ENCODE peak calls at places on chromosome 20, in five cellular contexts. U is AG09309; T is stimulated activated CD8-positive, alpha-beta memory T cell treated with anti-CD3 and anti-CD28 coated beads, Interleukin-7, amount 100 ng/mL, for 1 hour; A is NCI-H345; J is stimulated activated effector memory CD8-positive, alpha-beta T cell treated with anti-CD3 and anti-CD28 coated beads, Interleukin-12 subunit alpha, Interleukin-12 subunit beta, amount 100 ng/mL, for 72 hours. Q is an unnamed sample.

GRCh38 chr20:60091284-60091683 is 133.1 kb downstream of the CDH26 start:
- DNase-seq in U (no peak), T (no peak), J (no peak), A (no peak), Q (no peak)

GRCh38 chr20:48298851-48299484 is 513.7 kb upstream of the SULF2 start:
- DNase-seq in J (no peak), U (peak), A (peak), T (no peak), Q (peak)

GRCh38 chr20:9903048-9903651 is 64.3 kb upstream of the PAK5 start:
- DNase-seq in A (no peak), T (no peak), J (no peak), U (no peak), Q (peak)

GRCh38 chr20:4602297-4602631 is 119.4 kb upstream of the PRND start:
- DNase-seq in J (no peak), U (no peak), A (no peak), T (no peak), Q (peak)

GRCh38 chr20:52081791-52082190 is 109.8 kb downstream of the ZFP64 start:
- DNase-seq in T (no peak), J (no peak), U (no peak), A (no peak), Q (no peak)

GRCh38 chr20:47792021-47792618 is 6.8 kb upstream of the SULF2 start:
- DNase-seq in T (no peak), J (no peak), A (peak), U (peak), Q (peak)

GRCh38 chr20:35207950-35208611 is 18.4 kb upstream of the MMP24 start:
- DNase-seq in A (peak), U (peak), T (peak), J (peak), Q (peak)

GRCh38 chr20:17822039-17822438 is 122.3 kb downstream of the BANF2 start:
- DNase-seq in T (no peak), A (no peak), U (peak), J (no peak), Q (peak)

GRCh38 chr20:59830107-59831023 is 103.1 kb downstream of the SYCP2 start:
- DNase-seq in T (no peak), A (peak), U (no peak), J (peak), Q (no peak)

GRCh38 chr20:12975833-12976608 is 32.8 kb upstream of the SPTLC3 start:
- DNase-seq in A (no peak), T (no peak), J (no peak), U (no peak), Q (no peak)

GRCh38 chr20:4154958-4155411 is 139.6 kb upstream of the RNF24 start:
- DNase-seq in J (no peak), A (no peak), U (no peak), T (no peak), Q (no peak)

GRCh38 chr20:17859616-17860232 is 108.9 kb downstream of the SNX5 start:
- DNase-seq in T (no peak), A (peak), J (peak), U (no peak), Q (no peak)

Q was measured in M059J.